ENCODE peak calls at places on chromosomes 2 and 18, in eight cellular contexts. G is K562, W is SK-N-MC, S is HCT116, J is sigmoid colon, A is SK-N-SH, L is stomach, T is Panc1. K is an unnamed sample.

GRCh38 chr18:45993441-45993840 is 26.3 kb upstream of the EPG5 start:
- DNase-seq in G (no peak), W (no peak), S (no peak), J (no peak), A (no peak), L (no peak), T (peak), K (no peak)

GRCh38 chr2:174585111-174585510 is 12.5 kb downstream of the WIPF1 start:
- DNase-seq in G (peak), W (no peak), S (no peak), J (no peak), A (no peak), L (no peak), T (no peak), K (peak)

GRCh38 chr18:34494359-34494696 is 215.8 kb upstream of the DTNA start:
- DNase-seq in G (no peak), W (no peak), S (no peak), J (peak), A (no peak), L (no peak), T (no peak), K (no peak)

GRCh38 chr2:233338046-233338445 is 16.2 kb upstream of the DGKD start:
- DNase-seq in G (no peak), W (no peak), S (no peak), J (no peak), A (peak), L (no peak), T (no peak), K (no peak)

GRCh38 chr2:153059338-153060052 is 341.1 kb downstream of the ARL6IP6 start:
- DNase-seq in G (no peak), W (no peak), S (peak), J (no peak), A (no peak), L (no peak), T (peak), K (peak)

GRCh38 chr2:151410485-151410833 is 757 bp downstream of the RIF1 start:
- DNase-seq in G (peak), W (no peak), S (no peak), J (no peak), A (peak), L (peak), T (no peak), K (peak)

GRCh38 chr18:26579941-26580618 is 31.7 kb upstream of the KCTD1 start:
- DNase-seq in G (no peak), W (no peak), S (peak), J (no peak), A (no peak), L (peak), T (no peak), K (peak)

GRCh38 chr2:117714761-117715160 is 99.7 kb upstream of the DDX18 start:
- DNase-seq in G (no peak), W (no peak), S (no peak), J (no peak), A (no peak), L (no peak), T (no peak), K (no peak)

GRCh38 chr2:45797451-45798230 is 146.2 kb downstream of the PRKCE start:
- DNase-seq in G (no peak), W (no peak), S (no peak), J (no peak), A (no peak), L (no peak), T (no peak), K (no peak)

GRCh38 chr2:12183032-12183431 is 436.6 kb downstream of the LPIN1 start:
- DNase-seq in G (peak), W (no peak), S (no peak), J (no peak), A (no peak), L (no peak), T (no peak), K (no peak)

GRCh38 chr2:949894-950626 is 589 bp upstream of the SNTG2 start:
- DNase-seq in G (no peak), W (no peak), S (no peak), J (no peak), A (peak), L (no peak), T (no peak), K (no peak)

GRCh38 chr2:29281086-29281485 is 165.9 kb downstream of the CLIP4 start:
- DNase-seq in G (no peak), W (no peak), S (no peak), J (no peak), A (peak), L (no peak), T (no peak), K (no peak)

GRCh38 chr2:40192864-40193669 is 258.8 kb downstream of the SLC8A1 start:
- DNase-seq in G (no peak), W (no peak), S (no peak), J (no peak), A (no peak), L (no peak), T (no peak), K (peak)

GRCh38 chr2:223696719-223697118 is 94.6 kb upstream of the SCG2 start:
- DNase-seq in G (no peak), W (no peak), S (peak), J (no peak), A (no peak), L (no peak), T (no peak), K (no peak)

GRCh38 chr2:212619954-212620353 is 81.4 kb upstream of the ERBB4 start:
- DNase-seq in G (no peak), W (no peak), S (no peak), J (no peak), A (no peak), L (no peak), T (no peak), K (no peak)

GRCh38 chr2:109317471-109318090 is 188.6 kb downstream of the SH3RF3 start:
- DNase-seq in G (no peak), W (no peak), S (no peak), J (no peak), A (no peak), L (no peak), T (no peak), K (no peak)

GRCh38 chr2:178419123-178419522 is 31.9 kb downstream of the PRKRA start:
- DNase-seq in G (no peak), W (no peak), S (no peak), J (no peak), A (no peak), L (no peak), T (no peak), K (peak)

GRCh38 chr2:155223781-155224406 is 525.4 kb downstream of the KCNJ3 start:
- DNase-seq in G (no peak), W (no peak), S (peak), J (no peak), A (peak), L (no peak), T (peak), K (no peak)

GRCh38 chr2:84888401-84889276 is 7.8 kb upstream of the TRABD2A start:
- DNase-seq in G (no peak), W (no peak), S (no peak), J (peak), A (no peak), L (no peak), T (no peak), K (no peak)

GRCh38 chr18:70181725-70182124 is 23.8 kb downstream of the RTTN start:
- DNase-seq in G (no peak), W (no peak), S (no peak), J (no peak), A (no peak), L (no peak), T (no peak), K (no peak)

GRCh38 chr18:9101730-9102390 is 639 bp upstream of the NDUFV2 start:
- DNase-seq in G (peak), W (no peak), S (peak), J (no peak), A (peak), L (no peak), T (no peak), K (no peak)

GRCh38 chr2:224004105-224004715 is 34.9 kb downstream of the SERPINE2 start:
- DNase-seq in G (no peak), W (no peak), S (no peak), J (no peak), A (no peak), L (peak), T (no peak), K (no peak)

GRCh38 chr18:7605705-7606104 is 38.6 kb downstream of the PTPRM start:
- DNase-seq in G (no peak), W (no peak), S (no peak), J (no peak), A (no peak), L (no peak), T (no peak), K (no peak)

GRCh38 chr2:214966420-214966819 is 156.9 kb upstream of the BARD1 start:
- DNase-seq in G (no peak), W (no peak), S (no peak), J (no peak), A (no peak), L (no peak), T (no peak), K (no peak)
- TF ChIP-seq POLR2AphosphoS5 in G (no peak), W (no peak), S (no peak), J (no peak), A (no peak), L (no peak), T (no peak), K (no peak)

GRCh38 chr2:100106460-100106859 is 35.9 kb downstream of the AFF3 start:
- DNase-seq in G (no peak), W (no peak), S (no peak), J (peak), A (no peak), L (peak), T (no peak), K (peak)

GRCh38 chr2:100107440-100107839 is 35.0 kb downstream of the AFF3 start:
- DNase-seq in G (no peak), W (no peak), S (no peak), J (no peak), A (no peak), L (no peak), T (no peak), K (no peak)

GRCh38 chr2:100107911-100108647 is 34.3 kb downstream of the AFF3 start:
- DNase-seq in G (no peak), W (no peak), S (no peak), J (no peak), A (peak), L (no peak), T (no peak), K (no peak)

GRCh38 chr2:100104718-100105677 is 37.4 kb downstream of the AFF3 start:
- DNase-seq in G (no peak), W (no peak), S (no peak), J (no peak), A (peak), L (peak), T (no peak), K (no peak)

GRCh38 chr2:100105678-100106054 is 36.7 kb downstream of the AFF3 start:
- DNase-seq in G (no peak), W (no peak), S (no peak), J (peak), A (no peak), L (no peak), T (no peak), K (no peak)
- H3K4me3 ChIP-seq in G (no peak), W (no peak), S (no peak), J (peak), A (no peak), L (peak), T (no peak), K (peak)

DNA sequence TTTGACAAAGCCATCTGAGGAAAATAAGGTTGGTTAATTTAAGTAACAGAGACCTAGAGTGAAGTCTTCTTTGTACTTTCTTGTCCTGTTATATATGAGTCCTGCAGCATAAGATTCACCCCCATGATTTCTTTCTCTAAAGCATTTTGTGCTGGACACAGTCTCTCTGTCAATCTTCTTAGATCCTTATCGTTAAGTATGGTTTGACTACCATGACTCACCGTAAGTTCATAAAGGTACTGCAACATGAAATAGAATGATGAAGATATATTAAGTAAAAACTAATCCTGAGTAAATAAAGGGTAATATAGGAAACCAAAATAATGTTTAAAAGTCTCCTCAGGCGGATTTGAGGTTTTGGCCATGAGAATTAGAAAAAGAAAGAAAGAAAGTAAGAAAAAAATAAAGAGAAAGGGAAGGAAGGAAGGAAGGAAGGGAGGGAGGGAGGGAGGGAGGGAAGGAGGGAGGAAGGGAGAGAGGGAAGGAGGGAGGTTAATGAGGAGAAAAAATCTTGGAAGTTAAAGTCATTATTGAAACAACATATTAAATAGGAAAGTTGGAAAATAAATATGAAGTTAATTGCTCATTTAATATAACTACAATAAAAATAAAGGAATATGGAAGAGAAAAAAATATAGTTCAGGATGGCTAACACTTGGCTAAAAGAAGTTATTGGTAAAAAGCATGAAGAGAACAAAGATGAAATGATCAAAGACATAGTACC is 980.3 kb upstream of the CDH2 start:
- DNase-seq in G (no peak), W (no peak), S (peak), J (no peak), A (no peak), L (no peak), T (no peak), K (no peak)
- TF ChIP-seq POLR2AphosphoS5 in G (no peak), W (no peak), S (no peak), J (no peak), A (no peak), L (no peak), T (no peak), K (no peak)

GRCh38 chr2:95348609-95349567 is 51.7 kb downstream of the KCNIP3 start:
- DNase-seq in G (no peak), W (no peak), S (no peak), J (peak), A (no peak), L (peak), T (no peak), K (no peak)
- H3K4me3 ChIP-seq in G (no peak), W (no peak), S (no peak), J (no peak), A (no peak), L (no peak), T (no peak), K (no peak)

DNA sequence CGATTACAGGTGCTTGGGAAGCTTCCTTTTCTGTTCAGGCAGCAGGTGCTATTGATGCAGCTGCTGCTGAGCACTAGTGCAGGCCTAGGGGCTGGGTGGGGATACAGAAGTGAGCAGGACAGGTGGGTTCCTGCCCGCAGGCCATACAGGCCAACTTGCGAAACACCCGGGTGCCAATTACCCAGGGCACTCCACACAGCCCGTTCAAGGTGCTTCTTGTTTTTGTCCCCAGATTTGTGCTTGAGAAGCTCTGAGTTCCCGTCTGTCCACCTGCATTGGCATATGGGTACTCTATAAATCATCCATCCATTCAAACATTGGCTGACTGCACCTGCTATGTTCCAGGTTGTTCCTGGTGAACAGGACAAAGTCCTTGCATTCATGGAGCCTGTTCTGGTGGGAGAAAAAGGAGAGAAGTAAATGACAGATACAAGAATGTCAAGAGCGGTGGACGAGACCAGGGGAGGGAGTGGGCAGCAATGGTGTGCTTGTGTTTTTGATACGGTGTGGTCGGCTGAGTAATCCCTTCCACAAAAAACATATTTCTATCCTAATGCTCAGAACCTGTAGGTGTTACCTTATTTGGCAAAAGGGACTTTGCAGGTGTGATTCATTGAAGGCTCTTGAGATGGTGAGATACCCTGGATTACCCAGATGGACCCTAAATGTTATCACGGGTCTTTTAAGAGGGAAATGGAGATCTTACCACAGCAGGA is 31.4 kb downstream of the SH3BP4 start:
- DNase-seq in G (no peak), W (no peak), S (no peak), J (no peak), A (no peak), L (no peak), T (no peak), K (no peak)
- TF ChIP-seq POLR2AphosphoS5 in G (no peak), W (no peak), S (no peak), J (no peak), A (no peak), L (no peak), T (no peak), K (peak)

DNA sequence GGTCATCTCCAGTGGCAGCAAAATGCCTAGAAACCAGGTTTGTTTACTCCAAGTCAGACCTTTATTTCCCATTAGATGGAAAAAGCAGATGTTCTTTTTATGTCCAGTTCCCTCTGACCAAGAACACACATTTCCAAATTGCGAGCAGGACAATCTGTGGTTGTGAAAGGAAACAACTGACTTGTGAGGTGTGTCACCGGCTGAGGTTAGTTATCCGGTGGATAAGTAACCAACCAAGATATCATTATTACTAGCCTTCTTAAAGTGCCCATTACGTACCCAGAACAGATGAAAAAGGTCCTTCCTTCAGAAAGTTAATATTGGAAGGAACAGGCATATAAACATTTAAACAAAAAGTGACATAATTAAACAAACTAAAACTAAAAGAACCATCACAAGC is 112.9 kb downstream of the THADA start:
- DNase-seq in G (no peak), W (no peak), S (no peak), J (peak), A (no peak), L (no peak), T (no peak), K (no peak)
- H3K4me3 ChIP-seq in G (no peak), W (no peak), S (no peak), J (no peak), A (no peak), L (no peak), T (no peak), K (no peak)

GRCh38 chr2:161172901-161173540 is 12.8 kb downstream of the TANK start:
- DNase-seq in G (peak), W (no peak), S (no peak), J (no peak), A (no peak), L (no peak), T (no peak), K (no peak)
- TF ChIP-seq POLR2AphosphoS5 in G (peak), W (no peak), S (no peak), J (no peak), A (no peak), L (no peak), T (no peak), K (no peak)

GRCh38 chr2:21279525-21279924 is 155.8 kb downstream of the TDRD15 start:
- DNase-seq in G (no peak), W (no peak), S (no peak), J (no peak), A (peak), L (no peak), T (no peak), K (no peak)
- H3K4me3 ChIP-seq in G (no peak), W (no peak), S (no peak), J (no peak), A (no peak), L (no peak), T (no peak), K (no peak)

GRCh38 chr18:79379931-79380815 is 15.6 kb upstream of the NFATC1 start:
- DNase-seq in G (no peak), W (no peak), S (no peak), J (peak), A (no peak), L (no peak), T (no peak), K (no peak)
- TF ChIP-seq POLR2AphosphoS5 in G (no peak), W (no peak), S (no peak), J (no peak), A (no peak), L (no peak), T (no peak), K (no peak)